ENCODE peak calls at places on chromosomes 7 and 10, in five cellular contexts. L is activated CD4-positive, alpha-beta T cell treated with anti-CD3 and anti-CD28 coated beads, Interleukin-2, amount 50 U/mL, for 4 hours; B is GM23248; U is glomerular endothelial cell; S is NCI-H748 treated with DMSO at 0.1 percent for 48 hours. H is an unnamed sample.

GRCh38 chr7:70726951-70727378 is 405.0 kb upstream of the GALNT17 start:
- DNase-seq in S (no peak), B (no peak), U (no peak), L (no peak), H (no peak)

GRCh38 chr7:18890134-18890533 is 227.3 kb downstream of the TWIST1 start:
- DNase-seq in U (no peak), B (peak), S (no peak), L (no peak), H (no peak)

GRCh38 chr10:37860494-37861190 is 3.2 kb upstream of the ZNF248 start:
- DNase-seq in S (no peak), L (no peak), U (no peak), B (peak), H (peak)

GRCh38 chr10:75433216-75433615 is 1.8 kb downstream of the LRMDA start:
- DNase-seq in L (no peak), S (no peak), U (no peak), B (no peak), H (no peak)

GRCh38 chr7:150923191-150923590 is 54.9 kb downstream of the KCNH2 start:
- DNase-seq in B (no peak), S (no peak), L (no peak), U (no peak), H (no peak)

GRCh38 chr10:49741108-49741995 is 20.8 kb downstream of the OGDHL start:
- DNase-seq in L (no peak), B (peak), U (no peak), S (no peak), H (no peak)

GRCh38 chr10:133297504-133297903 is 11.2 kb downstream of the TUBGCP2 start:
- DNase-seq in L (no peak), B (no peak), U (no peak), S (no peak), H (no peak)

GRCh38 chr10:3774814-3775670 is 10.0 kb downstream of the KLF6 start:
- DNase-seq in B (peak), U (peak), S (no peak), L (no peak), H (no peak)

GRCh38 chr7:54904130-54904529 is 114.7 kb upstream of the EGFR start:
- DNase-seq in L (no peak), B (peak), S (no peak), U (no peak), H (no peak)

GRCh38 chr7:132080467-132080866 is 495.8 kb downstream of the PLXNA4 start:
- DNase-seq in L (no peak), B (no peak), U (no peak), S (no peak), H (no peak)

GRCh38 chr10:124074471-124075109 is 18.8 kb downstream of the CHST15 start:
- DNase-seq in U (no peak), B (no peak), L (no peak), S (no peak), H (no peak)

GRCh38 chr7:28207486-28208158 is 27.0 kb upstream of the JAZF1 start:
- DNase-seq in B (peak), S (no peak), U (peak), L (no peak), H (no peak)

GRCh38 chr10:6602700-6603084 is 22.6 kb upstream of the PRKCQ start:
- DNase-seq in B (no peak), S (no peak), U (no peak), L (no peak), H (no peak)

GRCh38 chr10:89427629-89428028 is 13.3 kb downstream of the IFIT5 start:
- DNase-seq in U (no peak), S (no peak), B (peak), L (no peak), H (no peak)

GRCh38 chr10:59465089-59465488 is 102.7 kb upstream of the FAM13C start:
- DNase-seq in U (peak), S (no peak), L (no peak), B (peak), H (no peak)

GRCh38 chr7:137932881-137933269 is 69.0 kb downstream of the CREB3L2 start:
- DNase-seq in S (no peak), L (no peak), U (no peak), B (peak), H (no peak)

GRCh38 chr10:11009471-11010308 is 8.0 kb upstream of the CELF2 start:
- DNase-seq in B (peak), L (no peak), S (no peak), U (no peak), H (no peak)

GRCh38 chr10:32095116-32095733 is 39.0 kb upstream of the KIF5B start:
- DNase-seq in L (no peak), S (no peak), B (no peak), U (no peak), H (no peak)

GRCh38 chr7:46745700-46746090 is 824.6 kb upstream of the IGFBP3 start:
- DNase-seq in S (no peak), U (no peak), L (no peak), B (peak), H (no peak)

H was measured in NCI-H2029.